ENCODE peak calls at places on chromosomes 12 and 14, in eight cellular contexts. Z is A549, K is PC-3, U is mesenchymal stem cell, V is mammary epithelial cell, D is fibroblast of lung, J is H9, R is Karpas-422. G is an unnamed sample.

GRCh38 chr14:69715725-69716482 is 51.0 kb upstream of the SRSF5 start:
- DNase-seq in Z (no peak), K (no peak), U (no peak), V (peak), D (peak), J (no peak), R (no peak), G (peak)

GRCh38 chr14:74135386-74135785 is 50.6 kb downstream of the LIN52 start:
- DNase-seq in Z (no peak), K (no peak), U (no peak), V (peak), D (peak), J (no peak), R (no peak), G (no peak)

GRCh38 chr14:26709019-26709418 is 111.2 kb upstream of the NOVA1 start:
- DNase-seq in Z (no peak), K (peak), U (peak), V (no peak), D (peak), J (no peak), R (no peak), G (no peak)

GRCh38 chr12:118034429-118035193 is 18.1 kb downstream of the RFC5 start:
- DNase-seq in Z (peak), K (peak), U (peak), V (peak), D (peak), J (peak), R (no peak), G (peak)

GRCh38 chr12:6613015-6613775 is 6.0 kb upstream of the CHD4 start:
- DNase-seq in Z (no peak), K (peak), U (peak), V (peak), D (peak), J (peak), R (peak), G (peak)

GRCh38 chr12:54251667-54252284 is 28.1 kb downstream of the CBX5 start:
- DNase-seq in Z (peak), K (peak), U (peak), V (no peak), D (peak), J (no peak), R (peak), G (peak)

GRCh38 chr12:125455556-125455955 is 390.3 kb downstream of the AACS start:
- DNase-seq in Z (no peak), K (no peak), U (no peak), V (no peak), D (no peak), J (no peak), R (peak), G (no peak)

GRCh38 chr12:66594688-66595087 is 84.2 kb downstream of the GRIP1 start:
- DNase-seq in Z (no peak), K (peak), U (no peak), V (peak), D (peak), J (no peak), R (no peak), G (no peak)

GRCh38 chr12:115553622-115554021 is 723.9 kb downstream of the MED13L start:
- DNase-seq in Z (no peak), K (no peak), U (no peak), V (no peak), D (no peak), J (no peak), R (no peak), G (no peak)

GRCh38 chr14:50791201-50791600 is 39.8 kb downstream of the NIN start:
- DNase-seq in Z (no peak), K (no peak), U (no peak), V (no peak), D (no peak), J (no peak), R (no peak), G (no peak)

GRCh38 chr12:27780612-27781408 is 774 bp upstream of the MANSC4 start:
- DNase-seq in Z (peak), K (peak), U (peak), V (peak), D (peak), J (peak), R (peak), G (peak)

GRCh38 chr12:63151898-63152700 is 1.1 kb upstream of the AVPR1A start:
- DNase-seq in Z (peak), K (peak), U (peak), V (peak), D (peak), J (peak), R (peak), G (peak)

GRCh38 chr14:30980980-30981379 is 44.5 kb upstream of the AP4S1 start:
- DNase-seq in Z (no peak), K (no peak), U (no peak), V (no peak), D (no peak), J (no peak), R (no peak), G (no peak)

GRCh38 chr14:33682746-33683145 is 268.1 kb downstream of the EGLN3 start:
- DNase-seq in Z (no peak), K (no peak), U (no peak), V (no peak), D (peak), J (no peak), R (no peak), G (no peak)

GRCh38 chr12:104669851-104670337 is 213.1 kb downstream of the CHST11 start:
- DNase-seq in Z (no peak), K (no peak), U (peak), V (no peak), D (peak), J (no peak), R (no peak), G (no peak)

GRCh38 chr12:115456946-115457689 is 773.1 kb upstream of the TBX3 start:
- DNase-seq in Z (peak), K (peak), U (no peak), V (peak), D (no peak), J (peak), R (peak), G (no peak)

GRCh38 chr12:26246483-26247164 is 51.3 kb downstream of the SSPN start:
- DNase-seq in Z (no peak), K (peak), U (no peak), V (peak), D (no peak), J (no peak), R (no peak), G (no peak)

GRCh38 chr12:50661300-50662120 is 102.4 kb upstream of the ATF1 start:
- DNase-seq in Z (no peak), K (no peak), U (no peak), V (no peak), D (peak), J (no peak), R (no peak), G (no peak)

GRCh38 chr14:57729208-57730187 is 136.4 kb downstream of the SLC35F4 start:
- DNase-seq in Z (no peak), K (no peak), U (no peak), V (no peak), D (no peak), J (peak), R (no peak), G (no peak)

GRCh38 chr12:47184813-47185212 is 105.1 kb upstream of the AMIGO2 start:
- DNase-seq in Z (no peak), K (peak), U (no peak), V (peak), D (no peak), J (no peak), R (no peak), G (no peak)

GRCh38 chr14:100237735-100238418 is 1.1 kb upstream of the YY1 start:
- DNase-seq in Z (peak), K (peak), U (peak), V (peak), D (peak), J (peak), R (peak), G (peak)

GRCh38 chr14:73740921-73741326 is 26.7 kb upstream of the PNMA1 start:
- DNase-seq in Z (peak), K (peak), U (peak), V (peak), D (no peak), J (peak), R (no peak), G (peak)

GRCh38 chr12:14950982-14951746 is 10.2 kb downstream of the ARHGDIB start:
- DNase-seq in Z (no peak), K (peak), U (no peak), V (peak), D (peak), J (peak), R (no peak), G (no peak)

GRCh38 chr12:88895634-88896033 is 315.4 kb upstream of the KITLG start:
- DNase-seq in Z (no peak), K (peak), U (peak), V (no peak), D (no peak), J (no peak), R (no peak), G (no peak)

GRCh38 chr12:93229494-93230310 is 148.0 kb upstream of the NUDT4 start:
- DNase-seq in Z (peak), K (peak), U (peak), V (peak), D (peak), J (no peak), R (no peak), G (peak)

GRCh38 chr12:69837191-69838085 is 12.4 kb downstream of the MYRFL start:
- DNase-seq in Z (no peak), K (no peak), U (no peak), V (no peak), D (no peak), J (no peak), R (no peak), G (no peak)

GRCh38 chr14:55180434-55180833 is 11.0 kb downstream of the DLGAP5 start:
- DNase-seq in Z (no peak), K (no peak), U (no peak), V (peak), D (peak), J (no peak), R (no peak), G (no peak)

GRCh38 chr12:45051490-45052105 is 699 bp upstream of the DBX2 start:
- DNase-seq in Z (no peak), K (peak), U (no peak), V (peak), D (peak), J (peak), R (no peak), G (peak)

GRCh38 chr12:89959188-89959587 is 250.6 kb upstream of the ATP2B1 start:
- DNase-seq in Z (no peak), K (peak), U (no peak), V (no peak), D (no peak), J (no peak), R (no peak), G (no peak)

GRCh38 chr12:88935856-88936255 is 355.6 kb upstream of the KITLG start:
- DNase-seq in Z (no peak), K (no peak), U (no peak), V (no peak), D (peak), J (no peak), R (no peak), G (no peak)

GRCh38 chr14:47935332-47935731 is 259.9 kb upstream of the MDGA2 start:
- DNase-seq in Z (no peak), K (no peak), U (no peak), V (no peak), D (no peak), J (no peak), R (peak), G (no peak)
- H3K4me2 ChIP-seq in Z (no peak), K (no peak), U (no peak), V (no peak), D (no peak), J (no peak), R (peak), G (no peak)

GRCh38 chr12:8661751-8662150 is 875 bp downstream of the MFAP5 start:
- DNase-seq in Z (no peak), K (no peak), U (no peak), V (no peak), D (peak), J (no peak), R (no peak), G (no peak)
- H3K4me2 ChIP-seq in Z (no peak), K (no peak), U (no peak), V (no peak), D (no peak), J (no peak), R (no peak), G (no peak)

GRCh38 chr12:64716839-64717455 is 42.3 kb downstream of the GNS start:
- DNase-seq in Z (no peak), K (no peak), U (no peak), V (no peak), D (peak), J (no peak), R (no peak), G (no peak)

GRCh38 chr12:64720884-64721283 is 38.3 kb downstream of the GNS start:
- DNase-seq in Z (no peak), K (no peak), U (no peak), V (no peak), D (no peak), J (no peak), R (no peak), G (no peak)

GRCh38 chr12:64716373-64716772 is 42.8 kb downstream of the GNS start:
- DNase-seq in Z (no peak), K (no peak), U (no peak), V (no peak), D (no peak), J (no peak), R (no peak), G (no peak)

GRCh38 chr12:64714551-64714968 is 44.6 kb downstream of the GNS start:
- DNase-seq in Z (no peak), K (no peak), U (no peak), V (no peak), D (no peak), J (no peak), R (no peak), G (no peak)

DNA sequence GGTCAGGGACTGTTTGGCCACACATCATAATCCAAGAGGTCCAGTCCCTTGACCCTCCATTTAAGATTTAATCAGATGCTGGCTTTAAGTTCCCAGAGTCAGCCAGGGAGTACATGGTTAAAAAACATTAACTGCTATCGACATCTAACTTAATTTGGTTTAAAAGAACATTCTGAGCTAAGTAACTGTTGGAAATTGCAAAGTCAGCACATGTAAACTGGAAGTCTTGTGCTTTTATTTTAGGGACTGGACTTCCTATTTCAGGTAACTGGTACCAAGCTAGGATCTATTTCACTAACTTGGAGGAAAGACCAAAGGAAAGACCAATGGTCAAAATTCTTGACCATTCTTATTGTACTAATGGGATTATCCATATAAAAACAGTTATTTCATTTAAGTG is 40.6 kb downstream of the GNS start:
- DNase-seq in Z (no peak), K (no peak), U (no peak), V (no peak), D (no peak), J (no peak), R (no peak), G (no peak)
- H3K4me2 ChIP-seq in Z (no peak), K (no peak), U (no peak), V (no peak), D (no peak), J (no peak), R (no peak), G (no peak)

GRCh38 chr14:93348292-93348691 is 1.3 kb downstream of the COX8C start:
- DNase-seq in Z (no peak), K (no peak), U (no peak), V (no peak), D (no peak), J (no peak), R (no peak), G (no peak)

GRCh38 chr14:93343266-93343665 is 3.7 kb upstream of the COX8C start:
- DNase-seq in Z (no peak), K (no peak), U (no peak), V (no peak), D (no peak), J (no peak), R (no peak), G (no peak)

GRCh38 chr14:93347850-93348249 is 868 bp downstream of the COX8C start:
- DNase-seq in Z (no peak), K (no peak), U (no peak), V (no peak), D (no peak), J (no peak), R (no peak), G (no peak)

GRCh38 chr14:93346926-93347721 is at the start of gene COX8C:
- DNase-seq in Z (peak), K (no peak), U (no peak), V (no peak), D (no peak), J (peak), R (no peak), G (no peak)

DNA sequence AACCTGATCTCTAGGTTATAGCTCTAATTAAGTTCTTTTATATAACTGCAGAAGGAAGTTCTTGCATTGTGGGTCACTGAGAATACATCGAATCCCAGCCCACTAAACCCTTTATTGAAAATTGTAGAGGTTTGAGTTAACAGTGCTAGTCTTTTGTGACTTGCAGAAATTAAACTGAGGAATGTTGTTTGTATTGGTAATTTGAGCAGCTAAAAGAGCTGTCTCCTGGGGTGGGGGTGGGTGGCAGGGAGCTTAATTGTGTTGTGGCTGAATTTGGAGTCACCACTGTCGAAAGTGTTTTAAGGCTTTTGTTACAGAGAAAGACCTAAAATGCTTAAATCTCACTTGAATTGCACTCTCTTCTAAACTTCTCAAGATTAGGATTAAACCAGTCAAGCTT is 3.2 kb upstream of the COX8C start:
- DNase-seq in Z (no peak), K (no peak), U (no peak), V (no peak), D (no peak), J (no peak), R (no peak), G (no peak)
- H3K4me2 ChIP-seq in Z (no peak), K (no peak), U (no peak), V (no peak), D (no peak), J (no peak), R (no peak), G (no peak)

GRCh38 chr12:132202929-132203721 is 58.9 kb downstream of the NOC4L start:
- DNase-seq in Z (no peak), K (no peak), U (no peak), V (no peak), D (no peak), J (no peak), R (no peak), G (no peak)

GRCh38 chr12:132205271-132206092 is 61.2 kb downstream of the NOC4L start:
- DNase-seq in Z (no peak), K (no peak), U (no peak), V (no peak), D (no peak), J (no peak), R (no peak), G (peak)

GRCh38 chr12:132206093-132206434 is 61.8 kb downstream of the NOC4L start:
- DNase-seq in Z (no peak), K (no peak), U (no peak), V (no peak), D (no peak), J (no peak), R (no peak), G (no peak)

GRCh38 chr12:132204822-132205270 is 60.6 kb downstream of the NOC4L start:
- DNase-seq in Z (no peak), K (no peak), U (no peak), V (no peak), D (no peak), J (no peak), R (no peak), G (no peak)

GRCh38 chr12:132204064-132204821 is 60.0 kb downstream of the NOC4L start:
- DNase-seq in Z (no peak), K (no peak), U (no peak), V (no peak), D (no peak), J (no peak), R (no peak), G (no peak)
- H3K4me2 ChIP-seq in Z (no peak), K (no peak), U (no peak), V (no peak), D (no peak), J (no peak), R (no peak), G (no peak)

DNA sequence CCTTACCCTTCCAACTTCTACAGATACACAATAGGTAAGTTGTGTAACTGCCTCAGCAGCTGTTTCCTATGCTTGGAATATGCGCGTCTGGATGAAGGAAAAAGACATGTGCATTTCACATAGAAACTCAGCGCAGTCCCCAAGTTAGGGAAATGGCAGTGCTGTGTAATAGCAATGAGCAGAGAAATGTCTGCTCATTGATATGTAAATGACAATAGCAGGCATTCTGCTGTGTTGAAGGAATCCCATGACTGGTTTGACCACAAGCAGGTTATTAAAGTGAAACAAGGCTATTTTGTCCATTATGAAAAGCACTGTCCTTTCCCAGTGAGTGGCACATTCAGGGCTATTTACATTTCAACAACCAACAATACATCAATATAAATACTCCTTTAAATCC is 106.6 kb downstream of the BTG1 start:
- DNase-seq in Z (no peak), K (no peak), U (no peak), V (no peak), D (peak), J (no peak), R (no peak), G (no peak)
- H3K4me2 ChIP-seq in Z (no peak), K (no peak), U (no peak), V (no peak), D (no peak), J (peak), R (no peak), G (no peak)

DNA sequence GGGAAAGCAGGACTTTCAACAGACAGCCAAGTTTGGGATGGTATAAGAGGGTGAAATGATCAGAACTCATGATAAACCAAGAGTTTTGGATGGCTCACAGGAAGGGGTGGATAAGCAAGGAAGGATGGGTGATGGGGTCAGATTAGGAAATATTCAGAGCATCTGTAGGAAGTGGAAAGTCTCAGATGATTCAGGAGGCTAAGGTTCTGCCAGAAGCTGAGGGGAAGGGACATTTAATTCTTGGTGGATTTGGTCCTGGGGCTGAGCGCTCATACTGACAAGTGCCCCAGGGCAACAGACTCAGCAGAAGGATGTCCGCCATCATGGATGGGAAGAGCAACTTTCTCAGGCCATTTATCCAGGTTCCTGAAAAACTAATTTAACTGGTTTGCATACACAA is 28.4 kb upstream of the BDKRB2 start:
- DNase-seq in Z (no peak), K (no peak), U (no peak), V (no peak), D (no peak), J (no peak), R (no peak), G (no peak)
- H3K4me2 ChIP-seq in Z (no peak), K (no peak), U (no peak), V (peak), D (peak), J (no peak), R (no peak), G (no peak)

GRCh38 chr12:76560083-76560491 is 516 bp upstream of the OSBPL8 start:
- DNase-seq in Z (no peak), K (no peak), U (no peak), V (no peak), D (no peak), J (no peak), R (no peak), G (no peak)
- H3K4me2 ChIP-seq in Z (peak), K (peak), U (peak), V (peak), D (peak), J (peak), R (peak), G (peak)